ENCODE peak calls at places on chromosomes 1 and 21, in nine cellular contexts. R, G, D, S, F, N, J, L and A are unnamed samples.

GRCh38 chr1:59539961-59540681 is 243.2 kb downstream of the FGGY start:
- DNase-seq in R (no peak), G (no peak), D (no peak), S (no peak), F (no peak), N (no peak), J (no peak), L (no peak), A (no peak)

GRCh38 chr1:225565845-225566244 is 87.1 kb downstream of the ENAH start:
- DNase-seq in R (no peak), G (no peak), D (no peak), S (no peak), F (no peak), N (no peak), J (no peak), L (no peak), A (peak)

GRCh38 chr1:51535006-51535592 is 16.0 kb upstream of the EPS15 start:
- DNase-seq in R (no peak), G (no peak), D (peak), S (peak), F (peak), N (peak), J (peak), L (no peak), A (peak)

GRCh38 chr1:52976183-52977035 is 49.3 kb downstream of the SCP2 start:
- DNase-seq in R (no peak), G (no peak), D (no peak), S (no peak), F (no peak), N (no peak), J (no peak), L (no peak), A (no peak)

GRCh38 chr1:81867235-81867634 is 66.5 kb downstream of the ADGRL2 start:
- DNase-seq in R (no peak), G (no peak), D (no peak), S (no peak), F (no peak), N (no peak), J (no peak), L (no peak), A (no peak)

GRCh38 chr1:48250572-48250971 is 28.1 kb downstream of the SLC5A9 start:
- DNase-seq in R (no peak), G (no peak), D (no peak), S (no peak), F (no peak), N (no peak), J (no peak), L (no peak), A (no peak)

GRCh38 chr1:228464487-228464983 is 22.6 kb upstream of the RNF187 start:
- DNase-seq in R (no peak), G (no peak), D (peak), S (peak), F (peak), N (no peak), J (peak), L (peak), A (no peak)

GRCh38 chr1:234658143-234658542 is 48.2 kb upstream of the IRF2BP2 start:
- DNase-seq in R (no peak), G (peak), D (no peak), S (peak), F (peak), N (no peak), J (peak), L (no peak), A (peak)

GRCh38 chr1:7680791-7681165 is 90.3 kb upstream of the VAMP3 start:
- DNase-seq in R (no peak), G (no peak), D (peak), S (no peak), F (no peak), N (no peak), J (peak), L (peak), A (no peak)

GRCh38 chr1:153395776-153396175 is 4.9 kb upstream of the S100A8 start:
- DNase-seq in R (no peak), G (no peak), D (no peak), S (no peak), F (no peak), N (no peak), J (no peak), L (no peak), A (no peak)

GRCh38 chr1:2856821-2857290 is 55.4 kb upstream of the TTC34 start:
- DNase-seq in R (no peak), G (no peak), D (no peak), S (no peak), F (no peak), N (no peak), J (no peak), L (peak), A (no peak)

GRCh38 chr1:42910985-42911384 is 47.7 kb downstream of the SLC2A1 start:
- DNase-seq in R (no peak), G (no peak), D (no peak), S (no peak), F (no peak), N (no peak), J (no peak), L (no peak), A (no peak)

GRCh38 chr1:6743189-6744101 is 41.8 kb upstream of the CAMTA1 start:
- DNase-seq in R (peak), G (no peak), D (no peak), S (peak), F (peak), N (no peak), J (peak), L (peak), A (peak)

GRCh38 chr1:217627431-217627830 is 3.5 kb downstream of the GPATCH2 start:
- DNase-seq in R (no peak), G (no peak), D (no peak), S (no peak), F (no peak), N (no peak), J (no peak), L (no peak), A (no peak)

GRCh38 chr1:150152772-150153461 is 3.2 kb downstream of the PLEKHO1 start:
- DNase-seq in R (no peak), G (no peak), D (no peak), S (peak), F (peak), N (no peak), J (peak), L (no peak), A (no peak)

GRCh38 chr1:173532237-173532636 is 55.1 kb downstream of the PRDX6 start:
- DNase-seq in R (no peak), G (no peak), D (no peak), S (no peak), F (no peak), N (no peak), J (peak), L (no peak), A (no peak)

GRCh38 chr1:57637155-57637554 is 213.3 kb upstream of the DAB1 start:
- DNase-seq in R (no peak), G (no peak), D (no peak), S (peak), F (peak), N (no peak), J (no peak), L (no peak), A (no peak)

GRCh38 chr1:187032982-187033705 is 204.4 kb downstream of the PLA2G4A start:
- DNase-seq in R (no peak), G (no peak), D (no peak), S (no peak), F (no peak), N (no peak), J (peak), L (no peak), A (no peak)

GRCh38 chr1:241482761-241483250 is 36.7 kb downstream of the FH start:
- DNase-seq in R (no peak), G (no peak), D (no peak), S (peak), F (peak), N (no peak), J (peak), L (no peak), A (peak)

GRCh38 chr1:35080171-35080854 is 1.1 kb downstream of the ZMYM1 start:
- DNase-seq in R (no peak), G (no peak), D (no peak), S (no peak), F (no peak), N (no peak), J (no peak), L (no peak), A (no peak)

GRCh38 chr1:156543066-156543465 is 29.3 kb downstream of the IQGAP3 start:
- DNase-seq in R (peak), G (no peak), D (no peak), S (no peak), F (no peak), N (peak), J (no peak), L (no peak), A (no peak)

GRCh38 chr1:206001476-206001888 is 1.7 kb downstream of the RAB7B start:
- DNase-seq in R (peak), G (no peak), D (no peak), S (peak), F (peak), N (no peak), J (peak), L (no peak), A (peak)

GRCh38 chr1:7670334-7671145 is 100.6 kb upstream of the VAMP3 start:
- DNase-seq in R (no peak), G (no peak), D (no peak), S (no peak), F (no peak), N (no peak), J (no peak), L (no peak), A (no peak)

GRCh38 chr1:207941664-207942063 is 30.7 kb upstream of the CD34 start:
- DNase-seq in R (peak), G (no peak), D (peak), S (peak), F (peak), N (no peak), J (peak), L (peak), A (no peak)

GRCh38 chr1:3777647-3778589 is 5.4 kb downstream of the SMIM1 start:
- DNase-seq in R (no peak), G (no peak), D (no peak), S (no peak), F (no peak), N (no peak), J (no peak), L (no peak), A (no peak)

GRCh38 chr21:44551290-44552015 is at the start of gene KRTAP10-2:
- DNase-seq in R (peak), G (peak), D (no peak), S (no peak), F (no peak), N (no peak), J (no peak), L (no peak), A (no peak)

GRCh38 chr1:59733443-59734141 is 81.2 kb upstream of the HOOK1 start:
- DNase-seq in R (no peak), G (no peak), D (no peak), S (no peak), F (peak), N (no peak), J (no peak), L (no peak), A (no peak)

GRCh38 chr1:110673197-110673701 is 1.5 kb downstream of the KCNA3 start:
- DNase-seq in R (no peak), G (no peak), D (peak), S (no peak), F (no peak), N (no peak), J (no peak), L (peak), A (no peak)

GRCh38 chr1:155379180-155379876 is 58.6 kb downstream of the RUSC1 start:
- DNase-seq in R (no peak), G (no peak), D (peak), S (peak), F (peak), N (no peak), J (peak), L (no peak), A (peak)
- H3K4me3 ChIP-seq in R (no peak), G (no peak), D (no peak), S (no peak), F (no peak), N (no peak), J (no peak), L (no peak), A (no peak)

GRCh38 chr1:175318633-175319032 is 126.1 kb upstream of the KIAA0040 start:
- DNase-seq in R (no peak), G (no peak), D (no peak), S (no peak), F (no peak), N (no peak), J (no peak), L (no peak), A (no peak)

GRCh38 chr1:175319112-175319911 is 126.7 kb upstream of the KIAA0040 start:
- DNase-seq in R (peak), G (peak), D (peak), S (peak), F (peak), N (peak), J (peak), L (peak), A (peak)

GRCh38 chr1:175317795-175318194 is 125.2 kb upstream of the KIAA0040 start:
- DNase-seq in R (no peak), G (no peak), D (no peak), S (no peak), F (no peak), N (no peak), J (no peak), L (no peak), A (no peak)

GRCh38 chr1:175319912-175320230 is 127.3 kb upstream of the KIAA0040 start:
- DNase-seq in R (no peak), G (no peak), D (no peak), S (no peak), F (no peak), N (no peak), J (no peak), L (no peak), A (no peak)

GRCh38 chr1:175317309-175317708 is 124.7 kb upstream of the KIAA0040 start:
- DNase-seq in R (no peak), G (no peak), D (no peak), S (no peak), F (no peak), N (no peak), J (no peak), L (no peak), A (no peak)
- TF ChIP-seq CTCF in R (peak), G (peak), D (peak), S (peak), F (no peak), N (no peak), J (peak), L (peak), A (peak)

DNA sequence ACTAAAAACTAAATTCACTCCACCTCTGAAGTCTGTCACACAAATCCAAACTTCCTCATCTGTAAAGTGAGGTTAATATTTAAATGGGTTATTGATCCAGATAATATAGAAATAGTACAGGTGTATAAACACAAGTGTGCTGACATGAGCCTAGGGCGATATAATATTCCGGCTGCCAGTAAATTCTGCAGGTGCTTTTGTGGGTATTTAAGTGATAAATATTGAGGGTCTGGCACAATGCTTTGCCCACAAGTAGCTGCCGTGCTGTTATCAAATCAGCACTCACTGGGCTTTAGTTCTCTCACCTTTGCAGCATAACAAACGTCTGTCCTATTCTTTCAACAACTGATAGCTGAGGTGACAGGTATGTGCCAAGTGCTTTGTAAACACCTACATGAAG is 7.6 kb downstream of the PABPC4 start:
- DNase-seq in R (no peak), G (no peak), D (no peak), S (no peak), F (no peak), N (no peak), J (no peak), L (no peak), A (no peak)
- H3K4me3 ChIP-seq in R (no peak), G (no peak), D (no peak), S (no peak), F (no peak), N (no peak), J (no peak), L (no peak), A (no peak)

GRCh38 chr1:55339681-55340080 is 124.5 kb upstream of the USP24 start:
- DNase-seq in R (no peak), G (no peak), D (no peak), S (no peak), F (no peak), N (no peak), J (no peak), L (no peak), A (no peak)

GRCh38 chr1:55334140-55334539 is 119.0 kb upstream of the USP24 start:
- DNase-seq in R (no peak), G (no peak), D (no peak), S (peak), F (no peak), N (no peak), J (no peak), L (no peak), A (no peak)

GRCh38 chr1:55338448-55338820 is 123.3 kb upstream of the USP24 start:
- DNase-seq in R (no peak), G (no peak), D (no peak), S (no peak), F (no peak), N (no peak), J (no peak), L (no peak), A (no peak)

GRCh38 chr1:55334797-55335196 is 119.6 kb upstream of the USP24 start:
- DNase-seq in R (no peak), G (no peak), D (no peak), S (no peak), F (no peak), N (no peak), J (no peak), L (no peak), A (no peak)

DNA sequence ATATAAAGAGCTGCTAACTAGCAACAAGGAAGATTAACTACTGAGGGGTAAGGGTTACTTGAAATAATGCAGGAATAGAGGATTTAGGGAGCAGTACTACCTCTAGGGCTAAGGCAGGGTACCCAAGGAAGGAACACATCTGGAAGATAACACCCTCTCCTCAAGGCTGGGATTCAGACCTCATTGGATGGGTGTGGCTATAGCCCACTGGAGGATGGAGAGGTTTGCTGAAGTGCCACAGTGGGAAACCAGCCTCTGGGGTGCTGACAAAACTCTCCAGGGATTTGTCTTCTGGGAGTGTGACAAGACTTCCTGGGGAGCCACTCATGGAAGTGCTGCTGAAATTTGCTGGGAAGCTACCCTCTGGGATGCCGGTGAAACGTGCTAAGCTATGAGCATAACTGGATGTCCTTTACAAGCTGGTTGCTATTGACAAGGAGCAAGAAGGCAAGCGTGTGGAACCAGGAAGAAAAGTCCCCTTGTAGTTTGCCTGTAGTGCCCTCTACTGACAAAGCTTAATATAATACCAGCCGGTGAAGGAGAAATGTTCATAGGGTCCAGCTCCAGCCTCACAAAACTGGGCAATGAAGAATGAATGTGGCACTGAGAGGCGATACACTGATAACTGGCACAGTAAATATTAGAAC is 122.8 kb upstream of the USP24 start:
- DNase-seq in R (no peak), G (no peak), D (peak), S (peak), F (peak), N (peak), J (peak), L (no peak), A (peak)
- TF ChIP-seq CTCF in R (peak), G (no peak), D (peak), S (peak), F (peak), N (peak), J (peak), L (peak), A (peak)

GRCh38 chr1:63317007-63317813 is 5.2 kb upstream of the FOXD3 start:
- DNase-seq in R (peak), G (no peak), D (peak), S (peak), F (peak), N (peak), J (peak), L (peak), A (no peak)

GRCh38 chr1:63318255-63319068 is 3.9 kb upstream of the FOXD3 start:
- DNase-seq in R (no peak), G (no peak), D (peak), S (no peak), F (no peak), N (no peak), J (no peak), L (no peak), A (no peak)

GRCh38 chr1:63316540-63316939 is 5.8 kb upstream of the FOXD3 start:
- DNase-seq in R (no peak), G (no peak), D (peak), S (no peak), F (no peak), N (no peak), J (no peak), L (no peak), A (no peak)

GRCh38 chr1:63319069-63320023 is 3.0 kb upstream of the FOXD3 start:
- DNase-seq in R (no peak), G (no peak), D (peak), S (no peak), F (no peak), N (no peak), J (no peak), L (no peak), A (no peak)

GRCh38 chr1:63317814-63318156 is 4.6 kb upstream of the FOXD3 start:
- DNase-seq in R (no peak), G (no peak), D (no peak), S (no peak), F (no peak), N (no peak), J (no peak), L (no peak), A (no peak)
- H3K4me3 ChIP-seq in R (peak), G (peak), D (peak), S (peak), F (peak), N (peak), J (no peak), L (peak), A (no peak)

GRCh38 chr1:31764307-31765040 is at the start of gene ADGRB2:
- DNase-seq in R (no peak), G (no peak), D (peak), S (no peak), F (no peak), N (peak), J (no peak), L (peak), A (no peak)
- TF ChIP-seq CTCF in R (peak), G (no peak), D (no peak), S (peak), F (peak), N (peak), J (peak), L (peak), A (peak)

DNA sequence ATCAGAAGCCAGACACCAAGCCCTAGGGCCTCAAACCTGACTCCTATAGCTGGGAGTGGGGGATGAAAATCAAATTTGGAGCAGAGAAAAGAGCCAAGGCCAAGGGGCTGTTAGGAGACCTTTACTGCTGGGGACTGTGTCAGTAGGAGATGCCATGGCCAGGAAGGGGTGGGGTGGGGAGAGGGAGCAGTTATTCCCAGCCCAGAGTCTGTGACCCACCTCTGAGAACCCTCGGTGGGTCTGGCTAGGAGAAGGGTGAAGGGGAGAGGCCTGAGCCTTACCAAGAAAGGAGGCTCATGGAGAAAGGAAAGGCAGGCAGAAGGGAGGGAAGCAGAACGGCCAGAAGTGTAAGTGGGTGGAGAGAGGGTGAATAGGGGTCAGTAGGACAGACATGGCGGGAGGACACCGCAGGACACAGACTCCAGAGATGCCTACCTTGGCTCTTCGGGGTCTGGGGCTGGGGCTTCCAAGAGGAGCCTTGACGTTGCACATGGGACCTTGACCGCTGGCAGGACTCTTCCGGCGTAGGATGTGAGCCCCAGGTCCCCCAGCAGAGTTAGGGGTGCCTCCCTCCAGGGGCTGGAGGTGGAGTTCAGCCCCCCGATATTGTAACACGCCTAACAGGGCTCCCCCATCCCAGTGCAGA is 1.2 kb downstream of the ADAMTS4 start:
- DNase-seq in R (no peak), G (no peak), D (no peak), S (no peak), F (no peak), N (no peak), J (peak), L (peak), A (no peak)
- H3K4me3 ChIP-seq in R (peak), G (peak), D (peak), S (peak), F (no peak), N (no peak), J (peak), L (peak), A (peak)

GRCh38 chr1:44524180-44524579 is 119.1 kb downstream of the RNF220 start:
- DNase-seq in R (no peak), G (no peak), D (no peak), S (no peak), F (no peak), N (no peak), J (no peak), L (no peak), A (no peak)
- TF ChIP-seq CTCF in R (no peak), G (no peak), D (no peak), S (no peak), F (no peak), N (no peak), J (no peak), L (no peak), A (no peak)

GRCh38 chr1:198352975-198353695 is 187.3 kb downstream of the ATP6V1G3 start:
- DNase-seq in R (no peak), G (no peak), D (no peak), S (no peak), F (peak), N (no peak), J (no peak), L (no peak), A (no peak)
- H3K4me3 ChIP-seq in R (no peak), G (no peak), D (no peak), S (no peak), F (no peak), N (no peak), J (no peak), L (no peak), A (no peak)